ENCODE peak calls at places on chromosomes 7 and 10, in five cellular contexts. N is AG09319; F is activated CD8-positive, alpha-beta memory T cell treated with anti-CD3 and anti-CD28 coated beads for 4 hours; V is fibroblast of mammary gland; A is HFF-Myc. O is an unnamed sample.

GRCh38 chr10:61804414-61804813 is 97.1 kb upstream of the ARID5B start:
- DNase-seq in N (no peak), F (no peak), V (peak), A (no peak), O (no peak)

GRCh38 chr7:151053751-151054150 is 3.9 kb downstream of the CDK5 start:
- DNase-seq in N (no peak), F (no peak), V (no peak), A (no peak), O (no peak)

GRCh38 chr10:103397191-103397825 is 882 bp downstream of the PDCD11 start:
- DNase-seq in N (no peak), F (no peak), V (peak), A (no peak), O (no peak)

GRCh38 chr7:7018290-7018689 is 164.1 kb upstream of the C1GALT1 start:
- DNase-seq in N (no peak), F (no peak), V (no peak), A (no peak), O (no peak)

GRCh38 chr10:11705687-11706086 is 36.5 kb upstream of the ECHDC3 start:
- DNase-seq in N (no peak), F (no peak), V (peak), A (no peak), O (no peak)

GRCh38 chr10:62554632-62555199 is 180.5 kb downstream of the ZNF365 start:
- DNase-seq in N (peak), F (no peak), V (peak), A (no peak), O (peak)

GRCh38 chr7:71772783-71773182 is 639.4 kb downstream of the CALN1 start:
- DNase-seq in N (no peak), F (no peak), V (no peak), A (no peak), O (no peak)

GRCh38 chr10:84054743-84055142 is 84.6 kb upstream of the GHITM start:
- DNase-seq in N (no peak), F (no peak), V (no peak), A (no peak), O (no peak)

GRCh38 chr10:22002531-22003110 is 909 bp downstream of the DNAJC1 start:
- DNase-seq in N (no peak), F (no peak), V (peak), A (no peak), O (peak)

GRCh38 chr7:44461387-44461786 is 29.1 kb downstream of the NUDCD3 start:
- DNase-seq in N (no peak), F (no peak), V (peak), A (peak), O (peak)

GRCh38 chr10:26491276-26491675 is 53.1 kb downstream of the APBB1IP start:
- DNase-seq in N (no peak), F (no peak), V (no peak), A (no peak), O (no peak)

GRCh38 chr7:130294314-130294713 is 1.4 kb downstream of the CPA4 start:
- DNase-seq in N (no peak), F (no peak), V (peak), A (no peak), O (no peak)

GRCh38 chr7:78530351-78530750 is 731.8 kb downstream of the PHTF2 start:
- DNase-seq in N (no peak), F (no peak), V (peak), A (no peak), O (no peak)

GRCh38 chr10:58389024-58389423 is 3.8 kb downstream of the TFAM start:
- DNase-seq in N (no peak), F (no peak), V (no peak), A (no peak), O (no peak)

GRCh38 chr7:55060690-55061414 is 42.0 kb downstream of the EGFR start:
- DNase-seq in N (peak), F (no peak), V (peak), A (no peak), O (no peak)

O was measured in MM.1S.